ENCODE peak calls at places on chromosomes 13 and 19, in four cellular contexts. A, I, J and L are unnamed samples.
A peak's percentile ranks its signal among the peaks of the same experiment; 100 is the strongest.

GRCh38 chr13:48646791-48647190 is 6.9 kb upstream of the CYSLTR2 start:
- DNase-seq in A (no peak), I (no peak), J (no peak), L (no peak)

GRCh38 chr13:24341439-24341838 is 32.1 kb downstream of the C1QTNF9 start:
- DNase-seq in A (no peak), I (no peak), J (no peak), L (no peak)

GRCh38 chr13:74930402-74931165 is 551.4 kb downstream of the TBC1D4 start:
- DNase-seq in A (no peak), I (no peak), J (no peak), L (peak; percentile 44)

GRCh38 chr13:41565221-41565620 is 107.9 kb downstream of the RGCC start:
- DNase-seq in A (no peak), I (no peak), J (no peak), L (no peak)

GRCh38 chr13:99982021-99982740 is 597 bp downstream of the ZIC2 start:
- DNase-seq in A (peak; percentile 76), I (peak; percentile 80), J (no peak), L (no peak)

GRCh38 chr19:940591-941291 is 14.9 kb downstream of the ARID3A start:
- DNase-seq in A (peak; percentile 95), I (peak; percentile 91), J (no peak), L (no peak)

GRCh38 chr19:18386543-18387251 is 739 bp downstream of the GDF15 start:
- DNase-seq in A (no peak), I (no peak), J (no peak), L (no peak)

GRCh38 chr19:29449371-29449770 is 76.4 kb upstream of the VSTM2B start:
- DNase-seq in A (no peak), I (no peak), J (no peak), L (no peak)

GRCh38 chr13:71751074-71751473 is 115.9 kb downstream of the DACH1 start:
- DNase-seq in A (no peak), I (no peak), J (no peak), L (no peak)

GRCh38 chr19:53010494-53010893 is 3.2 kb upstream of the ERVV-1 start:
- DNase-seq in A (no peak), I (no peak), J (no peak), L (no peak)

GRCh38 chr19:58554494-58555368 is at the start of gene CHMP2A:
- DNase-seq in A (peak; percentile 99), I (peak; percentile 100), J (peak; percentile 99), L (peak; percentile 97)

GRCh38 chr19:50190439-50190891 is 13.0 kb upstream of the MYH14 start:
- DNase-seq in A (no peak), I (no peak), J (no peak), L (peak; percentile 32)

GRCh38 chr13:113060557-113061270 is 44.9 kb upstream of the F7 start:
- DNase-seq in A (peak; percentile 45), I (peak; percentile 64), J (no peak), L (no peak)

GRCh38 chr19:49387936-49388372 is at the start of gene KASH5:
- DNase-seq in A (peak; percentile 98), I (peak; percentile 95), J (peak; percentile 42), L (peak; percentile 96)

GRCh38 chr13:35479223-35479536 is 2.7 kb upstream of the MAB21L1 start:
- DNase-seq in A (no peak), I (no peak), J (no peak), L (no peak)

GRCh38 chr13:29861694-29862110 is 11.3 kb upstream of the UBL3 start:
- DNase-seq in A (no peak), I (no peak), J (no peak), L (no peak)

GRCh38 chr13:100138859-100139491 is 50.1 kb downstream of the PCCA start:
- DNase-seq in A (no peak), I (no peak), J (no peak), L (no peak)

GRCh38 chr13:59342396-59342795 is 821.3 kb downstream of the DIAPH3 start:
- DNase-seq in A (no peak), I (no peak), J (no peak), L (no peak)

GRCh38 chr13:47835470-47836228 is 165.4 kb downstream of the SUCLA2 start:
- DNase-seq in A (no peak), I (no peak), J (no peak), L (no peak)

GRCh38 chr19:19232231-19232630 is 20.5 kb downstream of the NCAN start:
- DNase-seq in A (no peak), I (no peak), J (no peak), L (no peak)

GRCh38 chr19:4984448-4984990 is 15.6 kb downstream of the KDM4B start:
- DNase-seq in A (peak; percentile 48), I (no peak), J (no peak), L (no peak)

GRCh38 chr19:3359850-3360493 is 6.4 kb upstream of the NFIC start:
- DNase-seq in A (no peak), I (peak; percentile 84), J (no peak), L (peak; percentile 57)

GRCh38 chr13:39186205-39186880 is 148.1 kb downstream of the NHLRC3 start:
- DNase-seq in A (no peak), I (no peak), J (no peak), L (no peak)

GRCh38 chr19:7787141-7787540 is 24.1 kb downstream of the CLEC4M start:
- DNase-seq in A (peak; percentile 76), I (peak; percentile 59), J (no peak), L (no peak)

GRCh38 chr13:23384111-23384510 is 49.4 kb downstream of the SACS start:
- DNase-seq in A (no peak), I (no peak), J (no peak), L (peak; percentile 69)

GRCh38 chr19:23956051-23956450 is 41.4 kb downstream of the ZNF726 start:
- DNase-seq in A (no peak), I (no peak), J (no peak), L (no peak)

GRCh38 chr13:74847966-74848365 is 634.0 kb downstream of the TBC1D4 start:
- DNase-seq in A (no peak), I (no peak), J (no peak), L (no peak)

GRCh38 chr13:51934461-51935087 is 72.8 kb downstream of the CCDC70 start:
- DNase-seq in A (no peak), I (no peak), J (no peak), L (no peak)

GRCh38 chr13:28474491-28475134 is 20.3 kb downstream of the FLT1 start:
- DNase-seq in A (no peak), I (no peak), J (no peak), L (no peak)

GRCh38 chr13:113785051-113786010 is 26.3 kb downstream of the TMEM255B start:
- DNase-seq in A (peak; percentile 14), I (peak; percentile 39), J (no peak), L (no peak)

GRCh38 chr13:80530902-80531301 is 190.0 kb upstream of the SPRY2 start:
- DNase-seq in A (no peak), I (no peak), J (no peak), L (no peak)

GRCh38 chr13:100530645-100531044 is 57.9 kb downstream of the GGACT start:
- DNase-seq in A (no peak), I (no peak), J (no peak), L (no peak)

GRCh38 chr13:27088619-27089018 is 83.0 kb downstream of the USP12 start:
- DNase-seq in A (no peak), I (no peak), J (no peak), L (no peak)

GRCh38 chr19:41978470-41978869 is 15.6 kb downstream of the ATP1A3 start:
- DNase-seq in A (no peak), I (no peak), J (no peak), L (no peak)

GRCh38 chr13:114019367-114019766 is 45.5 kb upstream of the C13orf46 start:
- DNase-seq in A (no peak), I (no peak), J (no peak), L (no peak)

GRCh38 chr13:48561461-48562224 is 28.8 kb upstream of the RCBTB2 start:
- DNase-seq in A (no peak), I (no peak), J (no peak), L (no peak)

GRCh38 chr13:75579529-75579928 is 29.9 kb downstream of the UCHL3 start:
- DNase-seq in A (no peak), I (no peak), J (no peak), L (peak; percentile 41)

DNA sequence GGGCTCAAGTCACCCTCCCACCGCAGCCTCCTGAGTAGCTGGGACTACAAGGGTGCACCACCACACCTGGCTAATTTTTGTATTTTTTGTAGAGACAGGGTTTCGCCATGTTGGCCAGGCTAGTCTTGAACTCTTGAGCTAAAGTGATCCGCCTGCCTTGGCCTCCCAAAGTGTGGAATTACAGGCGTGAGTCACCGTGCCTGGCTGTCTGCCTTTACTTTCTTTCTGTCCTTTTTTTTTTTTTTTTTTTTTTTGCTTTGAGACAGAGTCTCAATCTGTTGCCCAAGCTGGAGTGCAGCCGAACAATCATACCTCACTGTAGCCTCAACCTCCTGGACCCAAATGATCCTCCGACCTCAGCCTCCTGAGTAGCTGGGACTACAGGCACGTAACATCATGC is 25.0 kb upstream of the OR1M1 start:
- DNase-seq in A (no peak), I (no peak), J (no peak), L (no peak)
- H3K4me3 ChIP-seq in A (no peak overlapping the region), I (no peak overlapping the region), J (no peak overlapping the region), L (no peak overlapping the region)

GRCh38 chr19:55678121-55678671 is 3.2 kb downstream of the EPN1 start:
- DNase-seq in A (peak; percentile 56), I (peak; percentile 94), J (no peak), L (peak; percentile 87)
- TF ChIP-seq CTCF in A (no peak), I (peak; percentile 43), J (no peak), L (peak; percentile 51)

GRCh38 chr13:32323912-32324311 is 8.6 kb downstream of the BRCA2 start:
- DNase-seq in A (no peak), I (no peak), J (no peak), L (no peak)
- H3K36me3 ChIP-seq in A (no peaks in the 10 kb centered on the region), I (no peaks in the 10 kb centered on the region), J (no peaks in the 10 kb centered on the region), L (no peaks in the 10 kb centered on the region)

GRCh38 chr19:47428177-47428894 is 9.0 kb upstream of the MEIS3 start:
- DNase-seq in A (peak; percentile 77), I (no peak), J (peak; percentile 72), L (peak; percentile 81)
- H3K4me3 ChIP-seq in A (no peak overlapping the region), I (no peak overlapping the region), J (no peak overlapping the region), L (peak overlapping the region; percentile 28)

DNA sequence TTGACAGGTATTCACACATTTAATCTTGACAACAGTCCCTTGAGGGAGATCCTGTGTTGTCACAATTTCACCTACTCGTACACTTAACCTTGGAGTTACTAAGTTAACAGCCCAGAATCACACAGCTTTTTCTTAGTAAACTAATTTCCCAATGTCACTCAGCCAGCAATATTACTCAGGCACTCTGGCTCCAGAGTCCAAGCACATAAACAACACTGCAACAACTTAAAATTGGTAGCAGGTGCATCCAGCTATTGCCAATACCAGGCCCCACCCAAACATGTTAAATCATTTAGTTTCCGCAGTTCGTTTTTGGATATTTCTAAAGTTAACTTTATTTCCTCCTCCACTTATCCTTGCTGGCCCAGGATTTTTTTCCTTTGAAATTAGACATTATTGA is 32.7 kb downstream of the LIG4 start:
- DNase-seq in A (no peak), I (no peak), J (no peak), L (no peak)
- TF ChIP-seq CTCF in A (no peak), I (no peak), J (no peak), L (no peak)

DNA sequence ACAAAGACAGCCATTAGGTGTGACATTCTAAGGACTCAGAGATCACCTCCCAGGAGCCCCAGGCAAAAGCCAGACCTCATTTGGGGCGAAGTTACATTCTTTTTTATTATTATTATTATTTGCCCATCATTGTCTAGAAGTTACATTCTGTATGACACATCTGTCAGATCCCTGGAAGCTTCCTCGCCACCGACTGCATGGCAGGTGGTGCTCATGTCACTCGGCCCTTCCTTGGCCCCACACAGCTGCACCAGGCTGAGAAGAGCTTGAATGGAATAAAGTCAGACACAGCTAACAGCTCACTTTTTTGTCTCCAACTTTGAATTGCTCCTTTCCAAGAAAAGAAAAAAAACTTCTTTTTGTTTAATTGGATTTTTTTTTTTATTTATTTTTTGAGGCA is 41.4 kb upstream of the LDLR start:
- DNase-seq in A (no peak), I (no peak), J (no peak), L (no peak)
- H3K36me3 ChIP-seq in A (no peaks in the 10 kb centered on the region), I (peaks cover 7% of the 10 kb centered on the region), J (no peaks in the 10 kb centered on the region), L (peaks cover 11% of the 10 kb centered on the region)